ENCODE peak calls at places on chromosomes 16 and 17, in seven cellular contexts. U is CD8-positive, alpha-beta T cell; J is DND-41; I is aorta; T is cardiac muscle cell; F is thoracic aorta; E is A549. S is an unnamed sample. For H3K9me3 and H3K4me1, the result is how much of the 10 kb centered on the place peaks cover.

GRCh38 chr17:50560931-50561750 is 626 bp downstream of the CACNA1G start:
- DNase-seq in T (peak), I (no peak), F (no peak), E (no peak), U (no peak), J (no peak), S (no peak)

GRCh38 chr17:2259769-2260536 is 43.6 kb downstream of the SMG6 start:
- DNase-seq in F (no peak), J (peak), U (peak), E (no peak), T (no peak), I (no peak), S (peak)

GRCh38 chr16:17777461-17777863 is 306.7 kb upstream of the XYLT1 start:
- DNase-seq in T (no peak), U (no peak), F (no peak), I (no peak), J (no peak), E (no peak), S (no peak)

GRCh38 chr16:15043344-15043743 is 12.5 kb downstream of the NTAN1 start:
- DNase-seq in I (no peak), U (no peak), F (no peak), J (no peak), E (no peak), T (no peak), S (no peak)

GRCh38 chr17:67637901-67638641 is 79.7 kb upstream of the NOL11 start:
- DNase-seq in E (no peak), F (no peak), J (no peak), I (no peak), U (no peak), T (no peak), S (no peak)

GRCh38 chr17:7445011-7445927 is at the start of gene CHRNB1:
- DNase-seq in I (peak), J (peak), F (no peak), E (peak), U (peak), T (peak), S (no peak)

GRCh38 chr17:48830840-48831548 is at the start of gene CALCOCO2:
- DNase-seq in J (peak), U (peak), E (peak), I (peak), T (peak), F (peak), S (peak)

GRCh38 chr17:37124074-37124824 is 175.5 kb downstream of the AATF start:
- DNase-seq in E (no peak), F (no peak), J (no peak), T (no peak), I (no peak), U (no peak), S (no peak)

GRCh38 chr16:28567292-28567691 is 13.6 kb downstream of the SGF29 start:
- DNase-seq in E (no peak), I (no peak), J (no peak), U (no peak), T (no peak), F (no peak), S (no peak)

GRCh38 chr16:72191551-72191950 is 19.6 kb upstream of the PMFBP1 start:
- DNase-seq in J (no peak), U (no peak), F (no peak), T (no peak), E (no peak), I (no peak), S (no peak)

GRCh38 chr17:19021622-19022083 is 17.1 kb upstream of the FAM83G start:
- DNase-seq in T (no peak), U (peak), E (no peak), I (peak), J (peak), F (no peak), S (peak)

GRCh38 chr17:66310528-66311148 is 8.2 kb downstream of the PRKCA start:
- DNase-seq in U (no peak), I (no peak), F (no peak), T (no peak), J (no peak), E (peak), S (no peak)

GRCh38 chr17:9890124-9890523 is 14.9 kb downstream of the RCVRN start:
- DNase-seq in J (peak), T (peak), U (no peak), I (no peak), F (no peak), E (peak), S (no peak)

GRCh38 chr16:64121473-64121872 is 1000.4 kb downstream of the CDH11 start:
- DNase-seq in T (no peak), U (no peak), F (no peak), J (no peak), E (no peak), I (no peak), S (no peak)
- H3K9me3 ChIP-seq in T (under half), U (under half), F (under half), J (under half), E (under half), I (under half), S (under half)

GRCh38 chr17:58415371-58416055 is 1.8 kb downstream of the RNF43 start:
- DNase-seq in U (no peak), I (no peak), T (peak), E (no peak), J (no peak), F (no peak), S (no peak)
- H3K4me3 ChIP-seq in U (no peak), I (no peak), T (peak), E (peak), J (no peak), F (no peak), S (no peak)

GRCh38 chr16:88939814-88940195 is 37.2 kb downstream of the CBFA2T3 start:
- DNase-seq in I (no peak), J (no peak), F (no peak), E (no peak), U (no peak), T (no peak), S (no peak)

GRCh38 chr16:88941051-88941932 is 35.7 kb downstream of the CBFA2T3 start:
- DNase-seq in J (peak), E (no peak), U (no peak), F (no peak), I (peak), T (peak), S (no peak)

GRCh38 chr16:88941933-88942909 is 34.8 kb downstream of the CBFA2T3 start:
- DNase-seq in J (peak), F (no peak), E (peak), U (peak), I (peak), T (peak), S (peak)

GRCh38 chr16:88938933-88939813 is 37.8 kb downstream of the CBFA2T3 start:
- DNase-seq in F (no peak), U (no peak), I (no peak), E (no peak), T (no peak), J (no peak), S (no peak)

DNA sequence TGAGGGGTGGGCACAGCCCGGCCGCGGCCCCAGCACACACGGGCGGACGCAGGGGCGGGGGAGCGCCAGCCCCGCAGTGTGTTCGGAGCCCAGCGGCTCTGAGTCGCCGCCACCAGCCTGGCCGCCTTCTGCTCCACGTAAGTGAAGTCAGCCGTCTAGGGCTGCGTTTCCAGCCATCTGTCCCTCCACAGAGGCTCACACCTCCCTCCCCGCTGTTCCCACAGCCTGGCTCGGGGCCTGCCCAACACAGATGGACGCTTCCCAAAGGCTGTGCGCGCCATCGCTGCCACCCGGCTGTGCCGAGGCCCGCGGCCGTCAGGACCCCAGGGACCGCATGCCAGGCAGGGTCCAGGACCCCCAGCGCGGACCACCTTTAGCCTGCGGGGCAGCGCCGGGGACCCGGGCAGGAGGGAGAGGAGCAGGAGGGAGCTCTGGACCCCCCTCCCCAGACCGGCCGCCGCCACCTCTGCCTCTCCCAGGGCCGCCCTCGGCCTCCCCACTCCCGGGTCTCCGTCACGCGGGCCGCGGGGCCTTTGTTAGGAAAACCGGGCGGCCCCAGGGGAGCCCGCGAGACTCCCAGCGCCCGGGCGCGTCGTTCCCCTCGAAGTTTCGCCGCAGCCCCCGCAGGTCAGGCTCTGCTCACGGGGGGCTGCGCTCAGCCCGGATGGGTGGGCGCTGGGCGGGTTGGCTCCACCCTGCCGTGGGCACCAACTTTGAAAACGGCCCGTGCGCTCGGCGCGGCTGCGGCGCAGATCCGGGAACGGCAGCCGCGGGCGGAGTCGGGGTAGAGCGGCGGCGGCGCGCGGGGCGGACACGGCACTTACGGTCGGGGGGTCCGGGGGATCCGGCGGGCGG is 36.6 kb downstream of the CBFA2T3 start:
- DNase-seq in U (no peak), F (no peak), I (peak), J (peak), T (peak), E (peak), S (no peak)
- H3K4me1 ChIP-seq in U (under half), F (under half), I (under half), J (under half), T (under half), E (under half), S (under half)

GRCh38 chr16:26453215-26453614 is 613.5 kb upstream of the C16orf82 start:
- DNase-seq in U (no peak), T (no peak), J (no peak), F (no peak), E (no peak), I (no peak), S (no peak)

GRCh38 chr16:26442333-26442732 is 624.4 kb upstream of the C16orf82 start:
- DNase-seq in E (no peak), T (no peak), J (no peak), U (no peak), I (no peak), F (no peak), S (no peak)

GRCh38 chr16:26447570-26447969 is 619.2 kb upstream of the C16orf82 start:
- DNase-seq in T (no peak), F (no peak), U (no peak), E (no peak), J (no peak), I (no peak), S (no peak)
- H3K9me3 ChIP-seq in T (under half), F (under half), U (under half), E (under half), J (under half), I (under half), S (under half)

DNA sequence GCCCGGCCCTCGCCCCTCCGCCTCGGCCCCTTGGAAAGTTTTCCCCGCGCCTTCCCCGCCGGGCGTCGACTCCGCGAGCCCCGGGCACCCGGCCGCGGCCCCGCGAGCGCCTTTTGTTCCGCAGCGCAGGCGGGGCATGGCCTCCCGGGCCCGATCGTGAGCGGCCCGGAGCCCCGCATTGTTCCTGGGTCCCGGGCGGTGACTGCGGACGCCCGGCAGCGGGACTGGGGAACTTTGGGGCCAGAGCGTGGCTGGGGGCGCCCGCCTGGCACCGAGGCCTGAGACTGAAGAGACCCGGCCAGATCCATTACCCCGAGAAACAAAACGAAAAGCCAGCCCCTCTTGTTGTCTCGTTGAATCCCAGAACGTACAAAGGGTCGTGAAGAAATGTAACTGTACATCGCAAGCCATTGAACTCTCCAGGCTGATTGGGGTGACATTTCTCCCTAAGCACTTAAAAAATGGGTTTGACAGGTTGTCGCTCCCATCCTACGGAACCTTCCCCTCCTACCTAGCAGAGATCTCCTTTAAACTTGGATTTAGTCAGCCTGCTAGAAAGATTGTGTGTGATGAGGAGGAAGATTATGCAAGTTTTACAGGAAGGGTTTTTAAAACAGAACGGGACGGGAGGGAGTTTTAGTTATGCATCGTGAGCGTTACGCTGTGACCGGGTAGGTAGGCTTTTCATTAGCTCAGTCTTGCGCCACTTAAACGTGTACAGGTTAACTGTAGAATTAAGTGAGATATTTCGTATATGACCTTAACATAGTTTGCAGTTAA is 807 bp downstream of the METTL9 start:
- DNase-seq in T (peak), I (no peak), E (peak), J (peak), U (no peak), F (no peak), S (no peak)
- H3K4me3 ChIP-seq in T (peak), I (peak), E (peak), J (peak), U (peak), F (peak), S (peak)

GRCh38 chr17:8468988-8469387 is 33.3 kb downstream of the NDEL1 start:
- DNase-seq in F (no peak), U (no peak), J (no peak), E (no peak), I (no peak), T (no peak), S (no peak)
- H3K4me1 ChIP-seq in F (under half), U (under half), J (under half), E (under half), I (under half), T (under half), S (under half)